ENCODE peak calls at places on chromosomes 13 and 19, in seven cellular contexts. G is endothelial cell of umbilical vein, V is IMR-90, S is astrocyte, A is GM12878, J is SK-N-SH, F is H9. R is an unnamed sample.
A peak's percentile ranks its signal among the peaks of the same experiment; 100 is the strongest.

GRCh38 chr13:45196622-45197021 is 4.2 kb downstream of the KCTD4 start:
- DNase-seq in G (no peak), V (peak; percentile 80), S (peak; percentile 65), A (no peak), J (no peak), F (no peak), R (no peak)

GRCh38 chr19:19506592-19506991 is 8.8 kb downstream of the TSSK6 start:
- DNase-seq in G (no peak), V (no peak), S (no peak), A (no peak), J (no peak), F (no peak), R (peak; percentile 49)

GRCh38 chr13:52983836-52984235 is 44.8 kb upstream of the OLFM4 start:
- DNase-seq in G (no peak), V (no peak), S (no peak), A (no peak), J (no peak), F (no peak), R (no peak)

GRCh38 chr13:48586591-48587103 is 53.8 kb upstream of the RCBTB2 start:
- DNase-seq in G (peak; percentile 81), V (peak; percentile 11), S (peak; percentile 65), A (no peak), J (no peak), F (no peak), R (peak; percentile 68)

GRCh38 chr13:113318956-113319355 is 21.9 kb downstream of the LAMP1 start:
- DNase-seq in G (no peak), V (no peak), S (no peak), A (no peak), J (no peak), F (no peak), R (peak; percentile 18)

GRCh38 chr13:30364876-30365275 is 57.4 kb upstream of the UBE2L5 start:
- DNase-seq in G (peak; percentile 95), V (peak; percentile 48), S (peak; percentile 28), A (no peak), J (no peak), F (no peak), R (no peak)

GRCh38 chr13:31755803-31756212 is 16.5 kb downstream of the RXFP2 start:
- DNase-seq in G (no peak), V (peak; percentile 87), S (peak; percentile 66), A (no peak), J (no peak), F (no peak), R (peak; percentile 78)

GRCh38 chr19:54928299-54928698 is 19.0 kb downstream of the NLRP7 start:
- DNase-seq in G (no peak), V (no peak), S (no peak), A (no peak), J (no peak), F (no peak), R (peak; percentile 49)

GRCh38 chr19:46924874-46925547 is 64.2 kb downstream of the ARHGAP35 start:
- DNase-seq in G (peak; percentile 74), V (no peak), S (no peak), A (no peak), J (no peak), F (no peak), R (peak; percentile 46)

GRCh38 chr19:54129617-54129996 is 8.0 kb upstream of the CNOT3 start:
- DNase-seq in G (no peak), V (no peak), S (no peak), A (no peak), J (no peak), F (no peak), R (no peak)

GRCh38 chr19:53365134-53365898 is at the start of gene ZNF525:
- DNase-seq in G (peak; percentile 67), V (peak; percentile 59), S (peak; percentile 46), A (peak; percentile 72), J (peak; percentile 95), F (peak; percentile 94), R (peak; percentile 82)

GRCh38 chr13:47480121-47480520 is 521.0 kb downstream of the SUCLA2 start:
- DNase-seq in G (no peak), V (peak; percentile 96), S (peak; percentile 93), A (no peak), J (no peak), F (no peak), R (no peak)

GRCh38 chr13:51303063-51303552 is 36.4 kb upstream of the SERPINE3 start:
- DNase-seq in G (no peak), V (no peak), S (no peak), A (no peak), J (no peak), F (peak; percentile 88), R (no peak)

DNA sequence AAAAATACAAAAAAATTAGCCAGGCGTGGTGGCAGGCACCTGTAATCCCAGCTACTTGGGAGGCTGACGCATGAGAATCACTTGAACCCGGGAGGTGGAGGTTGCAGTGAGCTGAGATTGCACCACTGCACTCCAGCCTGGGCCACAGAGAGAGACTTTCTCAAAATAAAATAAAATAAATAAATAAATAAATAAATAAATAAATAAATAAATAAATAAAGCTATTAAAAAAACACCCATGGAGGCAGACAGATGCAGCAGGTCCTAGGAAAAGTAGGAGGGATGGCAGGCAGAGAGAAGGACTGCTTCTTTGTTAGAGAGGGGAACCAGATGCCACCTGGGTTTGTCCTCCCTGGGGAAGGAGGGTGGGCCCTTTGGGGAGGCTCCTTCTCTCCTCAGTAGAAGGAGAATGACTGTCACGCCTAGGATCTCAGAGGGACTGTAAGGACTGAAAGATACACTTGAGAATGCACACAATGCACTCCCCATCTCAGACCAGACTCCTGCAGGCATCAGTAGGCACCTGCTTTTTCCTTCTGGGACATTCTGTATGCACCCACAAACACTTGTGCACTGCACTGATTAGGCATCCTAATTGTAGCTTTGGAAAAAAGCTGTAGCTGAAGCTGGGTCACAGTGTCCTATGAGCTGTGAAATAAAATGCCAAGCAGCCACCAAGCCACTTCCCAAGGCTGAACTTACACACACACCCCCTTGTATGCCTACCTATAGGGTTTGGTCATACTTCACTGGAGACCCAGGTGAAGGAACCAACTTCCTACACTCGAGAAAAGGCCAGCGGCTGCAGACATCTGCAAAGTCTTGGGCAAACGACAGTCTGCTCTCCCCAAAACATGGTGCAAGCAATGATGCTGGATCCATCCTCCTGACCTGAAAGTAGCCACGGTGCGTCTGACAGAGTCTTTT is 18.9 kb upstream of the SLC35E1 start:
- DNase-seq in G (no peak), V (no peak), S (no peak), A (no peak), J (no peak), F (no peak), R (peak; percentile 76)
- H3K4me1 ChIP-seq in G (peaks cover 26% of the 10 kb centered on the region), V (peaks cover 30% of the 10 kb centered on the region), S (peaks cover 35% of the 10 kb centered on the region), A (peaks cover 84% of the 10 kb centered on the region), J (peaks cover 62% of the 10 kb centered on the region), F (peaks cover 14% of the 10 kb centered on the region), R (peaks cover 18% of the 10 kb centered on the region)

DNA sequence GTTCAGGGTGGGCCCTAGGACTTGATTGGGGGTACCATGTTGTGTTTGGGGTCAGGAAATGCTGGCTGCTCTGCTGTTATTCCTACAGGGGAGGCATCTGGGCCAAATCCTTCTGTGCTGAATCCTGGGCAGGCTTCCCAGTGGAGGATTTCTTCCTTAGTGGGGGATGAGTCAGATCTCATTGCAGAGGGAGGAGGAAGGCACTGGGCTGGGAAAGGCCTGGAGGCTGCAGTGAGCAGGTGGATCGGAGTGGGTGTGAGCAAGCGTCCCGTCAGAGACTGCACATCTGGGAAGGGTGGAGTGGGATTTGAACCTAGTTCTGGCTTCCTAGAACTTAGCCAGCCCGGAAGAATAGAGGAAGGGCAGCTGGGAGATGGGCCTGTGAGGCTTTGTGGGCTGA is 11.5 kb downstream of the CCDC124 start:
- DNase-seq in G (peak; percentile 11), V (peak; percentile 88), S (peak; percentile 67), A (no peak), J (no peak), F (no peak), R (peak; percentile 99)
- H4K20me1 ChIP-seq in G (no peaks in the 10 kb centered on the region), V (peaks cover 28% of the 10 kb centered on the region), S (peaks cover 20% of the 10 kb centered on the region), A (no peaks in the 10 kb centered on the region), J (peaks cover 6% of the 10 kb centered on the region), F (no peaks in the 10 kb centered on the region), R (peaks cover 16% of the 10 kb centered on the region)

DNA sequence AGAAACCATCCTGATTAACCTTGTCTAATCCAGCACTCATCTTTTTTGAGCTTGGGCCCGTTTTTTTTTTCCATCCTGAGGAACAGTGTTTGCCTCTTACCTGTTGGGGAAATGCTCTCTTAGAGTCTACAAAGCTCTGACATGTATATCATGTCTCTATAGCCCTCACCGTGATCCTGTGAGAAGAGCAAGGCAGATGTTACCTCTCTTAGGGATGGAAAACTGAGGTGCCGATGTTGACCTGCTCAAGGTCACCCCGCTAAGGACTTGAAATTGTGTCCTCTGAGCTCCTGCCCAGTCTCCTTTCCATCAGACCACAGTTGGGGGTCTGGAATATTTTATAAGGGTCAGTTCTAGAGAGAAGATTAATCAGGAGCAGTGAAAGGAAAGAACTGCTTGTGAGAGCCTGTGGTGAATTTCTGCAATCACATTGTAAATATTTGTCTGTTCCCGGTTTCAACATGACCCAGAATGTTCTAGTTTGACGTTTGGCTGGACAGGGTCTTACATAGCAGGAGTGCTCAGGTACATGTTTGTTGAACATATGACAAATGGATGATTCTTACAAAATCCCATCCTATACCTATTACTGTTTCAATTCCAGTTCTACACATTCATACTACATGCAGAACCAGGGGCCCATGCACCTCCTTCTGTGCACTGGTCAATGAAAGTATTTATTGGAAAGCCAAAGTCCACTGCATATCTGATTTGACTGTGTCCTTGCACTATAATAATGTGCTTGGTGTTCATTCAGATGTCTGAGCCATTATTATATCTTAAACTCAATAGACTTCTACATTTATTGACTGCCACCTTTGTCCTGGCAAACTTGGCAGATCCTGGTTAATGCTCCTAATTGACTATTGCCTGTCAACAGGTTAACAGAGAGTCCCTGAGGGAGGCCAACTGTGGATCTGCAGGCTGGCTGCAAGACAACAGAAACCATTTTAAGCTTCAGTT is 12.1 kb downstream of the SLC25A15 start:
- DNase-seq in G (no peak), V (no peak), S (no peak), A (no peak), J (no peak), F (no peak), R (peak; percentile 65)
- H3K4me2 ChIP-seq in G (no peak overlapping the region), V (no peak overlapping the region), S (no peak overlapping the region), A (no peak overlapping the region), J (no peak overlapping the region), F (no peak overlapping the region), R (no peak overlapping the region)

DNA sequence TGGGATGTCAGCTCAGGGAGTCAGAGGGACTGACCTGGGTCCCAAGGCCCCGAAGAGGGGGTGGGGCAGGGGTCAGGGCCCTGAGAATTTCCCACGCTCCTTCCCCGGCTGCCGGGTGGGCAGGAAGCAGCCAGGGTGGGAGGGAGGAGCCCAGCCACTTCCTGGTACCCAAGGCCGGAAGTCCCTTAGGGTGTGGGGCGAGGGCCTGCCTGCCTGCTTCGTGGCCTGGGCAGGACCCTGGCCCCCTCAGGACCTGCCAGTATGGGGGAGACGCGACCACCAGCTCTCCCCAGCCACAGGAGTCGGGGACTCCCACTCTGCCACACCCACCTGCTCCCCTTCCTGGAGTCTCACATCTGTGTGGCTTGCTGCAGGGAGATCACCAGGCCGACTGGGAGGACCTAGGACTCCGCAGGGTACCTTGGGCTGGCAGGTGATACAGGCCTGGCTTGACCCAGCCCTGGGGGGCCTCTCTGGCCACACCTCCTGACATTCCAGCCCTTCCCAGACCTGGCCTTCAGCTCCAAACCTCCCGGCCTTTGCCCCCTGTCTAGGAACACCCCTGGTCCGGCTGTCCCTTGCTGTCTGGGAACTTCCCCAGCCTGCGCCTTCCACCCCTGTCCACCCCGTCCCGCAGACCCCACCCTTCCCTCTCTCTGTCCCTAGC is 9.8 kb upstream of the CIRBP start:
- DNase-seq in G (peak; percentile 62), V (peak; percentile 51), S (no peak), A (peak; percentile 73), J (peak; percentile 62), F (peak; percentile 90), R (no peak)
- H3K4me1 ChIP-seq in G (peaks cover 47% of the 10 kb centered on the region), V (peaks cover 52% of the 10 kb centered on the region), S (peaks cover 66% of the 10 kb centered on the region), A (peaks cover 40% of the 10 kb centered on the region), J (peaks cover 49% of the 10 kb centered on the region), F (no peaks in the 10 kb centered on the region), R (peaks cover 53% of the 10 kb centered on the region)